ENCODE peak calls at places on chromosomes 7 and 10, in six cellular contexts. O, V, B, N, X and I are unnamed samples.

GRCh38 chr7:47302560-47302959 is 279.4 kb downstream of the TNS3 start:
- DNase-seq in O (no peak), B (no peak), N (no peak), X (no peak), V (no peak), I (no peak)

GRCh38 chr7:30925913-30926312 is 14.3 kb downstream of the AQP1 start:
- DNase-seq in V (no peak), O (no peak), N (peak), B (no peak), X (peak), I (peak)

GRCh38 chr7:158867214-158867984 is 11.0 kb downstream of the DYNC2I1 start:
- DNase-seq in B (no peak), O (no peak), V (no peak), X (no peak), N (no peak), I (no peak)

GRCh38 chr7:136023134-136023869 is 46.1 kb upstream of the MTPN start:
- DNase-seq in B (no peak), N (no peak), X (no peak), V (no peak), O (no peak), I (no peak)

GRCh38 chr7:8931906-8932646 is 498.7 kb downstream of the NXPH1 start:
- DNase-seq in V (no peak), B (peak), X (no peak), N (no peak), O (no peak), I (no peak)

GRCh38 chr7:50261593-50261992 is 42.9 kb upstream of the IKZF1 start:
- DNase-seq in N (no peak), V (no peak), X (no peak), B (no peak), O (no peak), I (no peak)

GRCh38 chr7:157010588-157011332 is at the start of gene MNX1:
- DNase-seq in V (peak), B (peak), N (peak), O (no peak), X (peak), I (no peak)

GRCh38 chr10:81179805-81180452 is 642.2 kb downstream of the SH2D4B start:
- DNase-seq in B (peak), X (no peak), O (no peak), N (no peak), V (peak), I (no peak)

GRCh38 chr7:47539398-47540052 is 42.4 kb downstream of the TNS3 start:
- DNase-seq in N (no peak), X (no peak), B (peak), O (no peak), V (no peak), I (no peak)

GRCh38 chr10:125824736-125825135 is 1.4 kb downstream of the BCCIP start:
- DNase-seq in X (no peak), B (peak), O (no peak), V (no peak), N (no peak), I (no peak)

GRCh38 chr7:883029-884021 is 7.0 kb downstream of the GET4 start:
- DNase-seq in O (no peak), X (peak), N (no peak), B (no peak), V (no peak), I (peak)

GRCh38 chr7:110534241-110534931 is 556.5 kb upstream of the LRRN3 start:
- DNase-seq in B (peak), V (no peak), X (no peak), N (no peak), O (no peak), I (no peak)

GRCh38 chr10:29858352-29859267 is 200.8 kb downstream of the JCAD start:
- DNase-seq in B (peak), N (peak), X (peak), O (no peak), V (peak), I (peak)

GRCh38 chr7:55787796-55788195 is 74.8 kb downstream of the SEPTIN14 start:
- DNase-seq in X (no peak), N (no peak), B (no peak), V (no peak), O (no peak), I (no peak)

GRCh38 chr7:19248681-19249080 is 103.5 kb upstream of the FERD3L start:
- DNase-seq in B (no peak), V (no peak), X (no peak), N (no peak), O (no peak), I (no peak)

GRCh38 chr10:36880898-36881297 is 244.5 kb upstream of the ANKRD30A start:
- DNase-seq in V (no peak), X (no peak), N (no peak), O (no peak), B (peak), I (no peak)

GRCh38 chr10:96719850-96720421 is 378 bp downstream of the PIK3AP1 start:
- DNase-seq in X (peak), B (peak), O (peak), V (peak), N (peak), I (peak)

GRCh38 chr7:2624293-2624881 is 7.4 kb upstream of the TTYH3 start:
- DNase-seq in X (no peak), B (no peak), V (no peak), N (no peak), O (no peak), I (no peak)

GRCh38 chr7:38822556-38822955 is 86.4 kb downstream of the VPS41 start:
- DNase-seq in X (no peak), N (no peak), O (no peak), V (no peak), B (peak), I (no peak)

GRCh38 chr10:44575601-44576380 is 190.9 kb upstream of the CXCL12 start:
- DNase-seq in O (no peak), X (no peak), B (no peak), N (no peak), V (no peak), I (no peak)

GRCh38 chr10:72692057-72692891 is at the start of gene MCU:
- DNase-seq in X (peak), N (peak), V (peak), O (peak), B (peak), I (peak)

GRCh38 chr10:44293842-44294241 is 91.1 kb downstream of the CXCL12 start:
- DNase-seq in N (no peak), V (peak), B (no peak), X (no peak), O (no peak), I (peak)

GRCh38 chr7:43534110-43534509 is 48.8 kb upstream of the STK17A start:
- DNase-seq in X (no peak), O (no peak), N (no peak), V (no peak), B (no peak), I (no peak)

GRCh38 chr10:122164815-122165491 is 106.1 kb upstream of the BTBD16 start:
- DNase-seq in N (peak), X (peak), O (no peak), V (no peak), B (no peak), I (no peak)

GRCh38 chr7:51645298-51645697 is 328.7 kb upstream of the COBL start:
- DNase-seq in N (no peak), B (no peak), O (no peak), X (no peak), V (no peak), I (no peak)

GRCh38 chr10:92011560-92012214 is 88.1 kb downstream of the BTAF1 start:
- DNase-seq in B (peak), V (no peak), O (no peak), N (no peak), X (no peak), I (no peak)

GRCh38 chr7:46139079-46139478 is 218.0 kb upstream of the IGFBP3 start:
- DNase-seq in O (no peak), X (no peak), N (no peak), V (no peak), B (peak), I (no peak)

GRCh38 chr7:1087462-1087809 is 477 bp upstream of the GPER1 start:
- DNase-seq in O (no peak), B (no peak), N (no peak), X (no peak), V (no peak), I (no peak)

GRCh38 chr10:126387931-126388911 is at the start of gene ADAM12:
- DNase-seq in V (peak), O (no peak), X (peak), B (peak), N (no peak), I (peak)

GRCh38 chr10:103648231-103648950 is 154.9 kb downstream of the NEURL1 start:
- DNase-seq in B (no peak), X (no peak), O (no peak), V (no peak), N (no peak), I (no peak)

GRCh38 chr7:73716318-73716890 is 3.1 kb downstream of the STX1A start:
- DNase-seq in V (no peak), B (peak), X (no peak), N (no peak), O (no peak), I (no peak)

GRCh38 chr7:98300595-98301372 is 19.3 kb downstream of the BRI3 start:
- DNase-seq in V (no peak), B (no peak), N (no peak), O (no peak), X (no peak), I (no peak)

GRCh38 chr7:96495751-96496216 is 173.9 kb upstream of the SLC25A13 start:
- DNase-seq in V (no peak), X (no peak), N (no peak), O (no peak), B (no peak), I (no peak)

GRCh38 chr10:3948843-3949242 is 163.8 kb upstream of the KLF6 start:
- DNase-seq in N (peak), V (peak), B (peak), X (peak), O (no peak), I (no peak)

GRCh38 chr10:72764151-72764550 is 72.2 kb downstream of the MCU start:
- DNase-seq in X (no peak), N (no peak), O (no peak), B (no peak), V (no peak), I (no peak)

GRCh38 chr7:143372070-143372469 is 9.1 kb upstream of the ZYX start:
- DNase-seq in N (peak), B (no peak), V (peak), X (peak), O (no peak), I (peak)

GRCh38 chr10:104650072-104650471 is 9.0 kb downstream of the SORCS3 start:
- DNase-seq in N (no peak), B (no peak), V (no peak), O (no peak), X (no peak), I (no peak)

GRCh38 chr10:92691591-92692084 is 1.9 kb downstream of the HHEX start:
- DNase-seq in V (peak), B (no peak), X (peak), O (peak), N (peak), I (peak)

GRCh38 chr10:108187396-108188012 is 1023.0 kb upstream of the SORCS1 start:
- DNase-seq in V (no peak), B (no peak), O (no peak), X (no peak), N (no peak), I (no peak)

GRCh38 chr10:69179089-69179742 is 818 bp upstream of the SUPV3L1 start:
- DNase-seq in O (no peak), B (no peak), V (peak), X (no peak), N (no peak), I (no peak)

GRCh38 chr10:86376403-86376802 is 9.8 kb upstream of the GRID1 start:
- DNase-seq in B (no peak), N (no peak), V (no peak), O (no peak), X (no peak), I (peak)
- TF ChIP-seq POLR2A in B (no peak), N (no peak), V (no peak), O (no peak), X (no peak), I (no peak)

GRCh38 chr10:7872041-7872442 is 53.7 kb downstream of the TAF3 start:
- DNase-seq in N (no peak), X (no peak), O (no peak), V (no peak), B (peak), I (no peak)
- H3K4me3 ChIP-seq in N (peak), X (no peak), O (peak), V (no peak), B (peak), I (peak)

DNA sequence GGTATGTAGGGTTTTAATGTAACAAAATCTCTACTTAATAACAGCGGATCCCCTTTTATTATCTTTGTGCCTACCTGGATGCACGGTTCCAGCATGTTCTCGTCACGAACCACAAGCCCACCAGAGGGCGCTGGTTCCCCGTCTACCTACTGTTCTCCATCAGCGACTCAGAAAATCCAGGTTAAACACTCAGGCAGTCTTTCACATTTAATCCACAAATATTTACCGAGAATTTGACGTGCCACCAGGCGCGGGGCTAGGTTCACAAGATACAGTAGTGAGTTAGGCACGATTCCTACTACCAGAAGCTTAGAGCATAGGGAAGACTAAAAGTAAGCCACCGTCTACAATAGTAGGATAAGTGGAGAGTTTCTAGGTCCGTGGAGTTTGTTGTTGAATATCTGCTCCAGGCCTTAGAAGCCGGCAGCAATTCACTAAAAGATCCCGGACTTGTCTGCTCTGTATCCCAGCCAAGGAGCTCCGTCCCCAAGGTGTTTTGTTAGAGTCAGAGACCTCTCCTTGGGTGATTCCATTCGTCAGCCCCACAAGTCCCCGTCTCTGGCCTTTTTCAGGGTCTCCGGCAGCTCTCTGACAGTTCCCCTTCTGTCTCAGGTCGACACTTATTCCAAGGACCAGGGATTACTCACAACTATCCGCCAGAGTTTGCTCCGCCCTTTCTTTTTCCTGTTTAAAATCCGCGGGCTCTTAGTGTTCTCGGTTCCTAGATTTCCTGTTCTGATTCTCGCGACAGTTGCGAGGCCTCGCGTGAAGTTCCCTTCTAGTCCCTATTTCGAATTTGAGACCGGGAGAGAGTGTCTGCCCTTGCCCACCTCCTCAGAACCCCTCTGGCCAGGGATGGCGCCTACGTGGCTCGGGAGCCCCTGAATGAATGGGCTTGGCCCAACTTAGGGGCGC is 1.5 kb upstream of the KAZALD1 start:
- DNase-seq in B (peak), V (peak), N (peak), X (peak), O (peak), I (peak)
- TF ChIP-seq POLR2A in B (no peak), V (no peak), N (no peak), X (no peak), O (no peak), I (no peak)

GRCh38 chr10:116554628-116555027 is 8.9 kb downstream of the PNLIP start:
- DNase-seq in O (no peak), X (peak), B (no peak), N (no peak), V (no peak), I (no peak)
- H3K4me3 ChIP-seq in O (no peak), X (no peak), B (no peak), N (no peak), V (no peak), I (no peak)

GRCh38 chr10:20232079-20232478 is 415.8 kb downstream of the PLXDC2 start:
- DNase-seq in O (no peak), V (no peak), N (no peak), B (no peak), X (no peak), I (no peak)
- TF ChIP-seq POLR2A in O (no peak), V (no peak), N (no peak), B (no peak), X (no peak), I (no peak)

GRCh38 chr10:12961416-12961815 is 40.1 kb downstream of the CCDC3 start:
- DNase-seq in N (no peak), V (no peak), B (no peak), O (no peak), X (no peak), I (no peak)

GRCh38 chr10:12958546-12959110 is 42.9 kb downstream of the CCDC3 start:
- DNase-seq in N (no peak), B (no peak), O (no peak), V (no peak), X (no peak), I (no peak)

GRCh38 chr10:12957081-12957480 is 44.4 kb downstream of the CCDC3 start:
- DNase-seq in O (no peak), N (no peak), X (no peak), B (no peak), V (no peak), I (no peak)

GRCh38 chr10:12960939-12961338 is 40.6 kb downstream of the CCDC3 start:
- DNase-seq in O (no peak), N (no peak), X (no peak), B (no peak), V (no peak), I (no peak)

DNA sequence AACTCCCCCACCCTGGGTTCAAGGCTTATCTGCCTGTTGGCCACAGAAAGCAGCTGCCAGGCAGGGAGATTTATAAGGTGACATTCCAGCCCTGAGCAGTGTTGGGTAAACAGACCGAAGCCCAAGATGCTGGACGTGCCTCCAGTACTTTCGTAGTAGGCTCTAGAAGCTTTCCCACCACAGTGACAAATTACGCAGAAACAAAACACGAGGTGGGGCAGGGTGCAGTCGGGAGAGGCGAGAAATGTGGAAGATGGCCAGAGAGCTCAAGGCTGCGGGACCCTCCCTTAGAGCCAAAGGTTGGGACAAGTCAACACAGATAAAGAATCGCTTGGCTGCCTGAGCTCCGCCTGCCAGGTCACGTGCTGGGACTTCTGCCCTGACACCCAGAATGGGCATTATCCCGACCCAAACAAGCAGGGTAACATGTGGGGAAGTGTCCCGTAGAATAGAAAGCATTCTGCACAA is 41.0 kb downstream of the CCDC3 start:
- DNase-seq in X (peak), V (peak), O (no peak), B (no peak), N (peak), I (no peak)
- H3K4me3 ChIP-seq in X (no peak), V (no peak), O (peak), B (no peak), N (no peak), I (no peak)

GRCh38 chr10:16887565-16887964 is 70.3 kb upstream of the RSU1 start:
- DNase-seq in X (no peak), B (no peak), N (no peak), O (no peak), V (no peak), I (no peak)

GRCh38 chr10:16884485-16884884 is 67.3 kb upstream of the RSU1 start:
- DNase-seq in O (no peak), B (no peak), X (no peak), V (no peak), N (no peak), I (no peak)

GRCh38 chr10:16890691-16891090 is 73.5 kb upstream of the RSU1 start:
- DNase-seq in X (peak), O (no peak), N (no peak), B (no peak), V (no peak), I (no peak)

GRCh38 chr10:16891375-16892313 is 74.4 kb upstream of the RSU1 start:
- DNase-seq in B (peak), N (peak), X (peak), O (no peak), V (peak), I (peak)

DNA sequence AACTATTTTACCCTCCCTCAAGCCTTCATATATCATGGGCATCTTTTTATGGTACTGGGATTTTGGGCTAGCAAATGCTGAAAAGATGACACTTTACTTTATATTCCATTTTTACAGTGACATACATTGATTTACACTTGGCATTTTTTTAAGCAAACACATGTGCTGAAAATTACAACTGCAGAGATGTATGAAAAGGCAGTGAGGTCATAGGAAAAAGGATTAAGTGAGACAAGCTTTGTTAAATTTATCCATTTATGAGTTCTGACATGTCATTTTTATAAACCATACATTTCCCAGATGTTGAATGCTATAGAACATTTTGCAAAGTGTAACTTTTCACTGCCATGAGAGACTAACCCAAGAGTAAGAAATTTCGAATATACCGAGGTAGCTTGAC is 68.8 kb upstream of the RSU1 start:
- DNase-seq in N (no peak), B (no peak), X (no peak), V (no peak), O (no peak), I (no peak)
- TF ChIP-seq POLR2A in N (no peak), B (no peak), X (no peak), V (no peak), O (no peak), I (no peak)

GRCh38 chr7:29488977-29489376 is 74.7 kb upstream of the PRR15 start:
- DNase-seq in B (peak), V (no peak), O (no peak), X (no peak), N (no peak), I (no peak)
- H3K4me3 ChIP-seq in B (no peak), V (no peak), O (no peak), X (no peak), N (no peak), I (no peak)